ENCODE peak calls at places on chromosomes 3 and 15, in four cellular contexts. One of them, this sample, is unnamed.

GRCh38 chr3:30141178-30141581 is 465.2 kb upstream of the TGFBR2 start:
- DNase-seq in stimulated activated naive B cell treated with anti-CD40 and anti-IgM and Interleukin-4, amounts not matched to agents 10 μg/mL and 1 μg/mL and 100 μg/mL, for 72 hours: no peak
- DNase-seq in stimulated activated CD4-positive, alpha-beta T cell treated with anti-CD3 and anti-CD28 coated beads, Interleukin-2, amount 100 ng/mL, for 48 hours: no peak
- DNase-seq in germinal center: no peak
- DNase-seq in this sample: no peak

GRCh38 chr3:52422669-52423068 is 22.2 kb downstream of the SEMA3G start:
- DNase-seq in stimulated activated naive B cell treated with anti-CD40 and anti-IgM and Interleukin-4, amounts not matched to agents 10 μg/mL and 1 μg/mL and 100 μg/mL, for 72 hours: no peak
- DNase-seq in stimulated activated CD4-positive, alpha-beta T cell treated with anti-CD3 and anti-CD28 coated beads, Interleukin-2, amount 100 ng/mL, for 48 hours: no peak
- DNase-seq in germinal center: no peak
- DNase-seq in this sample: no peak

GRCh38 chr3:126465928-126466564 is 9.6 kb downstream of the ZXDC start:
- DNase-seq in stimulated activated naive B cell treated with anti-CD40 and anti-IgM and Interleukin-4, amounts not matched to agents 10 μg/mL and 1 μg/mL and 100 μg/mL, for 72 hours: no peak
- DNase-seq in stimulated activated CD4-positive, alpha-beta T cell treated with anti-CD3 and anti-CD28 coated beads, Interleukin-2, amount 100 ng/mL, for 48 hours: no peak
- DNase-seq in germinal center: no peak
- DNase-seq in this sample: no peak

GRCh38 chr3:129064969-129065726 is 4.6 kb downstream of the GP9 start:
- DNase-seq in stimulated activated naive B cell treated with anti-CD40 and anti-IgM and Interleukin-4, amounts not matched to agents 10 μg/mL and 1 μg/mL and 100 μg/mL, for 72 hours: no peak
- DNase-seq in stimulated activated CD4-positive, alpha-beta T cell treated with anti-CD3 and anti-CD28 coated beads, Interleukin-2, amount 100 ng/mL, for 48 hours: no peak
- DNase-seq in germinal center: no peak
- DNase-seq in this sample: no peak

GRCh38 chr15:60135961-60136360 is 131.8 kb downstream of the FOXB1 start:
- DNase-seq in stimulated activated naive B cell treated with anti-CD40 and anti-IgM and Interleukin-4, amounts not matched to agents 10 μg/mL and 1 μg/mL and 100 μg/mL, for 72 hours: no peak
- DNase-seq in stimulated activated CD4-positive, alpha-beta T cell treated with anti-CD3 and anti-CD28 coated beads, Interleukin-2, amount 100 ng/mL, for 48 hours: no peak
- DNase-seq in germinal center: no peak
- DNase-seq in this sample: no peak

GRCh38 chr3:60226907-60227306 is 1024.3 kb downstream of the FHIT start:
- DNase-seq in stimulated activated naive B cell treated with anti-CD40 and anti-IgM and Interleukin-4, amounts not matched to agents 10 μg/mL and 1 μg/mL and 100 μg/mL, for 72 hours: no peak
- DNase-seq in stimulated activated CD4-positive, alpha-beta T cell treated with anti-CD3 and anti-CD28 coated beads, Interleukin-2, amount 100 ng/mL, for 48 hours: no peak
- DNase-seq in germinal center: no peak
- DNase-seq in this sample: no peak

GRCh38 chr3:33096103-33096868 is 660 bp downstream of the GLB1 start:
- DNase-seq in stimulated activated naive B cell treated with anti-CD40 and anti-IgM and Interleukin-4, amounts not matched to agents 10 μg/mL and 1 μg/mL and 100 μg/mL, for 72 hours: peak
- DNase-seq in stimulated activated CD4-positive, alpha-beta T cell treated with anti-CD3 and anti-CD28 coated beads, Interleukin-2, amount 100 ng/mL, for 48 hours: peak
- DNase-seq in germinal center: peak
- DNase-seq in this sample: no peak

GRCh38 chr3:65861718-65862117 is 177.0 kb downstream of the MAGI1 start:
- DNase-seq in stimulated activated naive B cell treated with anti-CD40 and anti-IgM and Interleukin-4, amounts not matched to agents 10 μg/mL and 1 μg/mL and 100 μg/mL, for 72 hours: no peak
- DNase-seq in stimulated activated CD4-positive, alpha-beta T cell treated with anti-CD3 and anti-CD28 coated beads, Interleukin-2, amount 100 ng/mL, for 48 hours: no peak
- DNase-seq in germinal center: no peak
- DNase-seq in this sample: no peak

GRCh38 chr3:144771401-144771870 is 799.8 kb downstream of the DIPK2A start:
- DNase-seq in stimulated activated naive B cell treated with anti-CD40 and anti-IgM and Interleukin-4, amounts not matched to agents 10 μg/mL and 1 μg/mL and 100 μg/mL, for 72 hours: no peak
- DNase-seq in stimulated activated CD4-positive, alpha-beta T cell treated with anti-CD3 and anti-CD28 coated beads, Interleukin-2, amount 100 ng/mL, for 48 hours: no peak
- DNase-seq in germinal center: no peak
- DNase-seq in this sample: peak

GRCh38 chr15:94352940-94353820 is 121.8 kb downstream of the MCTP2 start:
- DNase-seq in stimulated activated naive B cell treated with anti-CD40 and anti-IgM and Interleukin-4, amounts not matched to agents 10 μg/mL and 1 μg/mL and 100 μg/mL, for 72 hours: no peak
- DNase-seq in stimulated activated CD4-positive, alpha-beta T cell treated with anti-CD3 and anti-CD28 coated beads, Interleukin-2, amount 100 ng/mL, for 48 hours: no peak
- DNase-seq in germinal center: no peak
- DNase-seq in this sample: no peak

GRCh38 chr15:57190208-57190607 is 186.1 kb upstream of the CGNL1 start:
- DNase-seq in stimulated activated naive B cell treated with anti-CD40 and anti-IgM and Interleukin-4, amounts not matched to agents 10 μg/mL and 1 μg/mL and 100 μg/mL, for 72 hours: no peak
- DNase-seq in stimulated activated CD4-positive, alpha-beta T cell treated with anti-CD3 and anti-CD28 coated beads, Interleukin-2, amount 100 ng/mL, for 48 hours: no peak
- DNase-seq in germinal center: no peak
- DNase-seq in this sample: no peak

GRCh38 chr3:125194061-125194848 is 18.3 kb downstream of the SLC12A8 start:
- DNase-seq in stimulated activated naive B cell treated with anti-CD40 and anti-IgM and Interleukin-4, amounts not matched to agents 10 μg/mL and 1 μg/mL and 100 μg/mL, for 72 hours: no peak
- DNase-seq in stimulated activated CD4-positive, alpha-beta T cell treated with anti-CD3 and anti-CD28 coated beads, Interleukin-2, amount 100 ng/mL, for 48 hours: no peak
- DNase-seq in germinal center: no peak
- DNase-seq in this sample: no peak

GRCh38 chr3:23758253-23758838 is 47.4 kb upstream of the UBE2E1 start:
- DNase-seq in stimulated activated naive B cell treated with anti-CD40 and anti-IgM and Interleukin-4, amounts not matched to agents 10 μg/mL and 1 μg/mL and 100 μg/mL, for 72 hours: no peak
- DNase-seq in stimulated activated CD4-positive, alpha-beta T cell treated with anti-CD3 and anti-CD28 coated beads, Interleukin-2, amount 100 ng/mL, for 48 hours: no peak
- DNase-seq in germinal center: no peak
- DNase-seq in this sample: no peak

GRCh38 chr15:32861741-32862140 is 143.9 kb downstream of the GREM1 start:
- DNase-seq in stimulated activated naive B cell treated with anti-CD40 and anti-IgM and Interleukin-4, amounts not matched to agents 10 μg/mL and 1 μg/mL and 100 μg/mL, for 72 hours: no peak
- DNase-seq in stimulated activated CD4-positive, alpha-beta T cell treated with anti-CD3 and anti-CD28 coated beads, Interleukin-2, amount 100 ng/mL, for 48 hours: no peak
- DNase-seq in germinal center: no peak
- DNase-seq in this sample: peak

GRCh38 chr3:152471814-152472605 is 203.3 kb downstream of the MBNL1 start:
- DNase-seq in stimulated activated naive B cell treated with anti-CD40 and anti-IgM and Interleukin-4, amounts not matched to agents 10 μg/mL and 1 μg/mL and 100 μg/mL, for 72 hours: peak
- DNase-seq in stimulated activated CD4-positive, alpha-beta T cell treated with anti-CD3 and anti-CD28 coated beads, Interleukin-2, amount 100 ng/mL, for 48 hours: peak
- DNase-seq in germinal center: peak
- DNase-seq in this sample: peak

GRCh38 chr15:97420116-97420515 is 540.4 kb upstream of the ARRDC4 start:
- DNase-seq in stimulated activated naive B cell treated with anti-CD40 and anti-IgM and Interleukin-4, amounts not matched to agents 10 μg/mL and 1 μg/mL and 100 μg/mL, for 72 hours: no peak
- DNase-seq in stimulated activated CD4-positive, alpha-beta T cell treated with anti-CD3 and anti-CD28 coated beads, Interleukin-2, amount 100 ng/mL, for 48 hours: no peak
- DNase-seq in germinal center: no peak
- DNase-seq in this sample: no peak

GRCh38 chr3:23760871-23761373 is 44.8 kb upstream of the UBE2E1 start:
- DNase-seq in stimulated activated naive B cell treated with anti-CD40 and anti-IgM and Interleukin-4, amounts not matched to agents 10 μg/mL and 1 μg/mL and 100 μg/mL, for 72 hours: peak
- DNase-seq in stimulated activated CD4-positive, alpha-beta T cell treated with anti-CD3 and anti-CD28 coated beads, Interleukin-2, amount 100 ng/mL, for 48 hours: no peak
- DNase-seq in germinal center: peak
- DNase-seq in this sample: no peak

GRCh38 chr3:28677581-28677980 is 329.0 kb upstream of the AZI2 start:
- DNase-seq in stimulated activated naive B cell treated with anti-CD40 and anti-IgM and Interleukin-4, amounts not matched to agents 10 μg/mL and 1 μg/mL and 100 μg/mL, for 72 hours: no peak
- DNase-seq in stimulated activated CD4-positive, alpha-beta T cell treated with anti-CD3 and anti-CD28 coated beads, Interleukin-2, amount 100 ng/mL, for 48 hours: no peak
- DNase-seq in germinal center: no peak
- DNase-seq in this sample: no peak

GRCh38 chr3:107939621-107940236 is 151.1 kb downstream of the CD47 start:
- DNase-seq in stimulated activated naive B cell treated with anti-CD40 and anti-IgM and Interleukin-4, amounts not matched to agents 10 μg/mL and 1 μg/mL and 100 μg/mL, for 72 hours: no peak
- DNase-seq in stimulated activated CD4-positive, alpha-beta T cell treated with anti-CD3 and anti-CD28 coated beads, Interleukin-2, amount 100 ng/mL, for 48 hours: no peak
- DNase-seq in germinal center: no peak
- DNase-seq in this sample: no peak

GRCh38 chr3:115784739-115785571 is 161.6 kb downstream of the GAP43 start:
- DNase-seq in stimulated activated naive B cell treated with anti-CD40 and anti-IgM and Interleukin-4, amounts not matched to agents 10 μg/mL and 1 μg/mL and 100 μg/mL, for 72 hours: no peak
- DNase-seq in stimulated activated CD4-positive, alpha-beta T cell treated with anti-CD3 and anti-CD28 coated beads, Interleukin-2, amount 100 ng/mL, for 48 hours: no peak
- DNase-seq in germinal center: no peak
- DNase-seq in this sample: peak

GRCh38 chr3:16136042-16136441 is 38.4 kb upstream of the GALNT15 start:
- DNase-seq in stimulated activated naive B cell treated with anti-CD40 and anti-IgM and Interleukin-4, amounts not matched to agents 10 μg/mL and 1 μg/mL and 100 μg/mL, for 72 hours: no peak
- DNase-seq in stimulated activated CD4-positive, alpha-beta T cell treated with anti-CD3 and anti-CD28 coated beads, Interleukin-2, amount 100 ng/mL, for 48 hours: no peak
- DNase-seq in germinal center: no peak
- DNase-seq in this sample: no peak

GRCh38 chr3:36362216-36362615 is 18.1 kb upstream of the STAC start:
- DNase-seq in stimulated activated naive B cell treated with anti-CD40 and anti-IgM and Interleukin-4, amounts not matched to agents 10 μg/mL and 1 μg/mL and 100 μg/mL, for 72 hours: no peak
- DNase-seq in stimulated activated CD4-positive, alpha-beta T cell treated with anti-CD3 and anti-CD28 coated beads, Interleukin-2, amount 100 ng/mL, for 48 hours: no peak
- DNase-seq in germinal center: no peak
- DNase-seq in this sample: no peak

GRCh38 chr3:157502916-157503620 is at the start of gene VEPH1:
- DNase-seq in stimulated activated naive B cell treated with anti-CD40 and anti-IgM and Interleukin-4, amounts not matched to agents 10 μg/mL and 1 μg/mL and 100 μg/mL, for 72 hours: no peak
- DNase-seq in stimulated activated CD4-positive, alpha-beta T cell treated with anti-CD3 and anti-CD28 coated beads, Interleukin-2, amount 100 ng/mL, for 48 hours: no peak
- DNase-seq in germinal center: no peak
- DNase-seq in this sample: no peak

GRCh38 chr3:49724586-49724985 is 835 bp upstream of the GMPPB start:
- DNase-seq in stimulated activated naive B cell treated with anti-CD40 and anti-IgM and Interleukin-4, amounts not matched to agents 10 μg/mL and 1 μg/mL and 100 μg/mL, for 72 hours: peak
- DNase-seq in stimulated activated CD4-positive, alpha-beta T cell treated with anti-CD3 and anti-CD28 coated beads, Interleukin-2, amount 100 ng/mL, for 48 hours: no peak
- DNase-seq in germinal center: peak
- DNase-seq in this sample: no peak

GRCh38 chr15:68623301-68623892 is 44.6 kb downstream of the CORO2B start:
- DNase-seq in stimulated activated naive B cell treated with anti-CD40 and anti-IgM and Interleukin-4, amounts not matched to agents 10 μg/mL and 1 μg/mL and 100 μg/mL, for 72 hours: no peak
- DNase-seq in stimulated activated CD4-positive, alpha-beta T cell treated with anti-CD3 and anti-CD28 coated beads, Interleukin-2, amount 100 ng/mL, for 48 hours: no peak
- DNase-seq in germinal center: no peak
- DNase-seq in this sample: no peak

GRCh38 chr3:3109407-3110298 is 521 bp downstream of the IL5RA start:
- DNase-seq in stimulated activated naive B cell treated with anti-CD40 and anti-IgM and Interleukin-4, amounts not matched to agents 10 μg/mL and 1 μg/mL and 100 μg/mL, for 72 hours: no peak
- DNase-seq in stimulated activated CD4-positive, alpha-beta T cell treated with anti-CD3 and anti-CD28 coated beads, Interleukin-2, amount 100 ng/mL, for 48 hours: no peak
- DNase-seq in germinal center: no peak
- DNase-seq in this sample: no peak

GRCh38 chr15:67548862-67549651 is 6.6 kb downstream of the MAP2K5 start:
- DNase-seq in stimulated activated naive B cell treated with anti-CD40 and anti-IgM and Interleukin-4, amounts not matched to agents 10 μg/mL and 1 μg/mL and 100 μg/mL, for 72 hours: no peak
- DNase-seq in stimulated activated CD4-positive, alpha-beta T cell treated with anti-CD3 and anti-CD28 coated beads, Interleukin-2, amount 100 ng/mL, for 48 hours: no peak
- DNase-seq in germinal center: no peak
- DNase-seq in this sample: no peak

GRCh38 chr15:98077186-98077585 is 116.7 kb downstream of the ARRDC4 start:
- DNase-seq in stimulated activated naive B cell treated with anti-CD40 and anti-IgM and Interleukin-4, amounts not matched to agents 10 μg/mL and 1 μg/mL and 100 μg/mL, for 72 hours: no peak
- DNase-seq in stimulated activated CD4-positive, alpha-beta T cell treated with anti-CD3 and anti-CD28 coated beads, Interleukin-2, amount 100 ng/mL, for 48 hours: no peak
- DNase-seq in germinal center: no peak
- DNase-seq in this sample: no peak

GRCh38 chr3:59751606-59752005 is 701.8 kb upstream of the CFAP20DC start:
- DNase-seq in stimulated activated naive B cell treated with anti-CD40 and anti-IgM and Interleukin-4, amounts not matched to agents 10 μg/mL and 1 μg/mL and 100 μg/mL, for 72 hours: no peak
- DNase-seq in stimulated activated CD4-positive, alpha-beta T cell treated with anti-CD3 and anti-CD28 coated beads, Interleukin-2, amount 100 ng/mL, for 48 hours: no peak
- DNase-seq in germinal center: no peak
- DNase-seq in this sample: no peak

GRCh38 chr3:10918011-10918410 is 74.5 kb upstream of the SLC6A1 start:
- DNase-seq in stimulated activated naive B cell treated with anti-CD40 and anti-IgM and Interleukin-4, amounts not matched to agents 10 μg/mL and 1 μg/mL and 100 μg/mL, for 72 hours: no peak
- DNase-seq in stimulated activated CD4-positive, alpha-beta T cell treated with anti-CD3 and anti-CD28 coated beads, Interleukin-2, amount 100 ng/mL, for 48 hours: no peak
- DNase-seq in germinal center: no peak
- DNase-seq in this sample: no peak

GRCh38 chr3:174318146-174318545 is 541.0 kb upstream of the NAALADL2 start:
- DNase-seq in stimulated activated naive B cell treated with anti-CD40 and anti-IgM and Interleukin-4, amounts not matched to agents 10 μg/mL and 1 μg/mL and 100 μg/mL, for 72 hours: no peak
- DNase-seq in stimulated activated CD4-positive, alpha-beta T cell treated with anti-CD3 and anti-CD28 coated beads, Interleukin-2, amount 100 ng/mL, for 48 hours: no peak
- DNase-seq in germinal center: no peak
- DNase-seq in this sample: no peak

GRCh38 chr3:12501360-12502020 is 17.2 kb downstream of the TSEN2 start:
- DNase-seq in stimulated activated naive B cell treated with anti-CD40 and anti-IgM and Interleukin-4, amounts not matched to agents 10 μg/mL and 1 μg/mL and 100 μg/mL, for 72 hours: no peak
- DNase-seq in stimulated activated CD4-positive, alpha-beta T cell treated with anti-CD3 and anti-CD28 coated beads, Interleukin-2, amount 100 ng/mL, for 48 hours: no peak
- DNase-seq in germinal center: no peak
- DNase-seq in this sample: peak

GRCh38 chr15:32736351-32737061 is 18.7 kb downstream of the GREM1 start:
- DNase-seq in stimulated activated naive B cell treated with anti-CD40 and anti-IgM and Interleukin-4, amounts not matched to agents 10 μg/mL and 1 μg/mL and 100 μg/mL, for 72 hours: no peak
- DNase-seq in stimulated activated CD4-positive, alpha-beta T cell treated with anti-CD3 and anti-CD28 coated beads, Interleukin-2, amount 100 ng/mL, for 48 hours: no peak
- DNase-seq in germinal center: no peak
- DNase-seq in this sample: no peak

GRCh38 chr3:127289646-127290575 is 2.1 kb upstream of the PRR20G start:
- DNase-seq in stimulated activated naive B cell treated with anti-CD40 and anti-IgM and Interleukin-4, amounts not matched to agents 10 μg/mL and 1 μg/mL and 100 μg/mL, for 72 hours: no peak
- DNase-seq in stimulated activated CD4-positive, alpha-beta T cell treated with anti-CD3 and anti-CD28 coated beads, Interleukin-2, amount 100 ng/mL, for 48 hours: no peak
- DNase-seq in germinal center: no peak
- DNase-seq in this sample: no peak

GRCh38 chr15:50256188-50257041 is 9.1 kb downstream of the HDC start:
- DNase-seq in stimulated activated naive B cell treated with anti-CD40 and anti-IgM and Interleukin-4, amounts not matched to agents 10 μg/mL and 1 μg/mL and 100 μg/mL, for 72 hours: no peak
- DNase-seq in stimulated activated CD4-positive, alpha-beta T cell treated with anti-CD3 and anti-CD28 coated beads, Interleukin-2, amount 100 ng/mL, for 48 hours: no peak
- DNase-seq in germinal center: no peak
- DNase-seq in this sample: peak